ENCODE peak calls at places on chromosomes 7 and 10, in five cellular contexts. U is Ammon's horn; Q is naive thymus-derived CD4-positive, alpha-beta T cell; E is midbrain; M is activated T-helper 9 cell treated with anti-CD3 and anti-CD28 coated beads, Interleukin-2, amount 50 U/mL, for 16 hours. I is an unnamed sample.

GRCh38 chr7:120742370-120742769 is 115.6 kb downstream of the TSPAN12 start:
- DNase-seq in U (peak; percentile 62), Q (no peak), E (peak; percentile 42), M (no peak), I (no peak)

GRCh38 chr10:132724436-132724835 is 61.5 kb downstream of the NKX6-2 start:
- DNase-seq in U (no peak), Q (no peak), E (no peak), M (no peak), I (no peak)

GRCh38 chr10:94085288-94085687 is 91.6 kb downstream of the PLCE1 start:
- DNase-seq in U (no peak), Q (no peak), E (no peak), M (no peak), I (no peak)

GRCh38 chr10:70355234-70356021 is 27.0 kb downstream of the LRRC20 start:
- DNase-seq in U (peak; percentile 51), Q (no peak), E (peak; percentile 34), M (no peak), I (no peak)

GRCh38 chr7:100476903-100477870 is 1.8 kb downstream of the TSC22D4 start:
- DNase-seq in U (no peak), Q (no peak), E (no peak), M (no peak), I (no peak)

GRCh38 chr7:40865441-40866233 is 730.8 kb downstream of the SUGCT start:
- DNase-seq in U (no peak), Q (no peak), E (no peak), M (no peak), I (no peak)

GRCh38 chr10:15859865-15860691 is at the start of gene MINDY3:
- DNase-seq in U (peak; percentile 94), Q (peak; percentile 73), E (peak; percentile 90), M (peak; percentile 71), I (peak; percentile 87)

GRCh38 chr7:18727094-18727870 is 231.7 kb downstream of the HDAC9 start:
- DNase-seq in U (no peak), Q (no peak), E (no peak), M (no peak), I (no peak)

GRCh38 chr7:106542550-106543220 is 118.3 kb downstream of the CCDC71L start:
- DNase-seq in U (peak; percentile 7), Q (no peak), E (no peak), M (peak; percentile 0), I (no peak)

GRCh38 chr7:141076377-141076776 is 2.5 kb downstream of the TMEM178B start:
- DNase-seq in U (peak; percentile 67), Q (no peak), E (peak; percentile 29), M (no peak), I (no peak)

GRCh38 chr10:32239770-32240169 is 107.2 kb downstream of the EPC1 start:
- DNase-seq in U (no peak), Q (no peak), E (no peak), M (no peak), I (no peak)

GRCh38 chr7:101702362-101702850 is 73.3 kb upstream of the MYL10 start:
- DNase-seq in U (no peak), Q (no peak), E (no peak), M (no peak), I (no peak)

GRCh38 chr7:111827863-111828504 is 265.7 kb upstream of the IMMP2L start:
- DNase-seq in U (no peak), Q (no peak), E (no peak), M (no peak), I (no peak)

GRCh38 chr7:33108931-33109757 is at the start of gene RP9:
- DNase-seq in U (peak; percentile 64), Q (peak; percentile 65), E (peak; percentile 52), M (peak; percentile 68), I (peak; percentile 64)

GRCh38 chr10:45468110-45468509 is 94.1 kb downstream of the ALOX5 start:
- DNase-seq in U (no peak), Q (no peak), E (no peak), M (no peak), I (no peak)

GRCh38 chr10:30463944-30464451 is 30.0 kb downstream of the MAP3K8 start:
- DNase-seq in U (no peak), Q (no peak), E (no peak), M (no peak), I (no peak)

GRCh38 chr7:18287482-18287881 is 208.1 kb upstream of the HDAC9 start:
- DNase-seq in U (no peak), Q (no peak), E (no peak), M (no peak), I (no peak)

GRCh38 chr7:107164092-107164491 is 4.7 kb upstream of the HBP1 start:
- DNase-seq in U (no peak), Q (no peak), E (no peak), M (no peak), I (no peak)

GRCh38 chr7:34501161-34501560 is 156.9 kb upstream of the NPSR1 start:
- DNase-seq in U (peak; percentile 67), Q (no peak), E (no peak), M (no peak), I (no peak)

GRCh38 chr7:101172854-101173751 is 7.0 kb downstream of the NAT16 start:
- DNase-seq in U (no peak), Q (no peak), E (peak; percentile 13), M (no peak), I (no peak)

GRCh38 chr7:1914321-1914720 is 244.2 kb downstream of the ELFN1 start:
- DNase-seq in U (no peak), Q (no peak), E (no peak), M (no peak), I (no peak)

GRCh38 chr7:157518514-157519175 is 181.8 kb downstream of the DNAJB6 start:
- DNase-seq in U (no peak), Q (no peak), E (no peak), M (no peak), I (no peak)

GRCh38 chr7:109844362-109844761 is 1246.6 kb upstream of the LRRN3 start:
- DNase-seq in U (peak; percentile 40), Q (no peak), E (no peak), M (no peak), I (no peak)

I was measured in occipital lobe.